ENCODE peak calls at places on chromosome 18, in eight cellular contexts. One of them, this sample, is unnamed.

GRCh38 chr18:3790702-3791101 is 340.7 kb downstream of the TGIF1 start:
- DNase-seq in Karpas-422: no peak
- DNase-seq in IMR-90: no peak
- DNase-seq in thoracic aorta: no peak
- DNase-seq in CD8-positive, alpha-beta memory T cell: no peak
- DNase-seq in EH: peak; percentile 54
- DNase-seq in SK-N-DZ: peak; percentile 98
- DNase-seq in activated CD4-positive, alpha-beta memory T cell treated with anti-CD3 and anti-CD28 coated beads for 36 hours: no peak
- DNase-seq in this sample: no peak

GRCh38 chr18:74803769-74804168 is 206.1 kb downstream of the ZNF407 start:
- DNase-seq in IMR-90: no peak
- DNase-seq in SK-N-DZ: peak; percentile 21
- DNase-seq in EH: no peak
- DNase-seq in thoracic aorta: no peak
- DNase-seq in Karpas-422: no peak
- DNase-seq in CD8-positive, alpha-beta memory T cell: no peak
- DNase-seq in activated CD4-positive, alpha-beta memory T cell treated with anti-CD3 and anti-CD28 coated beads for 36 hours: no peak
- DNase-seq in this sample: no peak

GRCh38 chr18:47247036-47247832 is 4.2 kb downstream of the SKOR2 start:
- DNase-seq in CD8-positive, alpha-beta memory T cell: no peak
- DNase-seq in thoracic aorta: no peak
- DNase-seq in activated CD4-positive, alpha-beta memory T cell treated with anti-CD3 and anti-CD28 coated beads for 36 hours: no peak
- DNase-seq in IMR-90: no peak
- DNase-seq in SK-N-DZ: no peak
- DNase-seq in EH: no peak
- DNase-seq in Karpas-422: no peak
- DNase-seq in this sample: no peak

GRCh38 chr18:55078289-55078916 is 119.1 kb upstream of the CCDC68 start:
- DNase-seq in CD8-positive, alpha-beta memory T cell: no peak
- DNase-seq in IMR-90: no peak
- DNase-seq in SK-N-DZ: no peak
- DNase-seq in activated CD4-positive, alpha-beta memory T cell treated with anti-CD3 and anti-CD28 coated beads for 36 hours: no peak
- DNase-seq in EH: peak; percentile 27
- DNase-seq in Karpas-422: no peak
- DNase-seq in thoracic aorta: no peak
- DNase-seq in this sample: no peak

GRCh38 chr18:62334110-62334509 is 9.0 kb downstream of the TNFRSF11A start:
- DNase-seq in CD8-positive, alpha-beta memory T cell: no peak
- DNase-seq in activated CD4-positive, alpha-beta memory T cell treated with anti-CD3 and anti-CD28 coated beads for 36 hours: no peak
- DNase-seq in thoracic aorta: no peak
- DNase-seq in SK-N-DZ: no peak
- DNase-seq in IMR-90: peak; percentile 14
- DNase-seq in Karpas-422: no peak
- DNase-seq in EH: peak; percentile 41
- DNase-seq in this sample: no peak

GRCh38 chr18:9516437-9517064 is 41.2 kb downstream of the RALBP1 start:
- DNase-seq in activated CD4-positive, alpha-beta memory T cell treated with anti-CD3 and anti-CD28 coated beads for 36 hours: no peak
- DNase-seq in CD8-positive, alpha-beta memory T cell: no peak
- DNase-seq in IMR-90: peak; percentile 46
- DNase-seq in EH: peak; percentile 59
- DNase-seq in SK-N-DZ: peak; percentile 38
- DNase-seq in Karpas-422: peak; percentile 83
- DNase-seq in thoracic aorta: no peak
- DNase-seq in this sample: no peak

GRCh38 chr18:805755-806110 is 6.3 kb downstream of the YES1 start:
- DNase-seq in Karpas-422: no peak
- DNase-seq in IMR-90: no peak
- DNase-seq in EH: no peak
- DNase-seq in SK-N-DZ: no peak
- DNase-seq in thoracic aorta: no peak
- DNase-seq in CD8-positive, alpha-beta memory T cell: no peak
- DNase-seq in activated CD4-positive, alpha-beta memory T cell treated with anti-CD3 and anti-CD28 coated beads for 36 hours: no peak
- DNase-seq in this sample: no peak

GRCh38 chr18:12741351-12741750 is 38.5 kb downstream of the PSMG2 start:
- DNase-seq in IMR-90: peak; percentile 49
- DNase-seq in thoracic aorta: no peak
- DNase-seq in Karpas-422: no peak
- DNase-seq in SK-N-DZ: no peak
- DNase-seq in CD8-positive, alpha-beta memory T cell: no peak
- DNase-seq in activated CD4-positive, alpha-beta memory T cell treated with anti-CD3 and anti-CD28 coated beads for 36 hours: peak; percentile 18
- DNase-seq in EH: peak; percentile 87
- DNase-seq in this sample: no peak

GRCh38 chr18:44507729-44508325 is 172.9 kb upstream of the SETBP1 start:
- DNase-seq in Karpas-422: no peak
- DNase-seq in EH: no peak
- DNase-seq in SK-N-DZ: no peak
- DNase-seq in IMR-90: no peak
- DNase-seq in CD8-positive, alpha-beta memory T cell: no peak
- DNase-seq in activated CD4-positive, alpha-beta memory T cell treated with anti-CD3 and anti-CD28 coated beads for 36 hours: no peak
- DNase-seq in thoracic aorta: no peak
- DNase-seq in this sample: no peak

GRCh38 chr18:66495844-66496243 is 108.0 kb downstream of the CDH19 start:
- DNase-seq in EH: no peak
- DNase-seq in Karpas-422: peak; percentile 82
- DNase-seq in SK-N-DZ: peak; percentile 68
- DNase-seq in activated CD4-positive, alpha-beta memory T cell treated with anti-CD3 and anti-CD28 coated beads for 36 hours: peak; percentile 13
- DNase-seq in CD8-positive, alpha-beta memory T cell: no peak
- DNase-seq in thoracic aorta: no peak
- DNase-seq in IMR-90: no peak
- DNase-seq in this sample: no peak

GRCh38 chr18:56910967-56911366 is 235.9 kb upstream of the BOD1L2 start:
- DNase-seq in SK-N-DZ: no peak
- DNase-seq in CD8-positive, alpha-beta memory T cell: no peak
- DNase-seq in IMR-90: no peak
- DNase-seq in thoracic aorta: no peak
- DNase-seq in EH: no peak
- DNase-seq in activated CD4-positive, alpha-beta memory T cell treated with anti-CD3 and anti-CD28 coated beads for 36 hours: no peak
- DNase-seq in Karpas-422: no peak
- DNase-seq in this sample: no peak

GRCh38 chr18:59238385-59238784 is 18.4 kb downstream of the GRP start:
- DNase-seq in SK-N-DZ: no peak
- DNase-seq in IMR-90: no peak
- DNase-seq in thoracic aorta: no peak
- DNase-seq in Karpas-422: no peak
- DNase-seq in CD8-positive, alpha-beta memory T cell: no peak
- DNase-seq in EH: peak; percentile 75
- DNase-seq in activated CD4-positive, alpha-beta memory T cell treated with anti-CD3 and anti-CD28 coated beads for 36 hours: no peak
- DNase-seq in this sample: no peak

GRCh38 chr18:23650963-23651927 is 11.5 kb downstream of the ANKRD29 start:
- DNase-seq in CD8-positive, alpha-beta memory T cell: no peak
- DNase-seq in Karpas-422: no peak
- DNase-seq in EH: peak; percentile 84
- DNase-seq in SK-N-DZ: no peak
- DNase-seq in thoracic aorta: no peak
- DNase-seq in IMR-90: peak; percentile 77
- DNase-seq in activated CD4-positive, alpha-beta memory T cell treated with anti-CD3 and anti-CD28 coated beads for 36 hours: no peak
- DNase-seq in this sample: no peak

GRCh38 chr18:5729983-5730699 is 165.2 kb downstream of the TMEM200C start:
- DNase-seq in thoracic aorta: no peak
- DNase-seq in IMR-90: no peak
- DNase-seq in Karpas-422: no peak
- DNase-seq in SK-N-DZ: no peak
- DNase-seq in activated CD4-positive, alpha-beta memory T cell treated with anti-CD3 and anti-CD28 coated beads for 36 hours: no peak
- DNase-seq in CD8-positive, alpha-beta memory T cell: no peak
- DNase-seq in EH: no peak
- DNase-seq in this sample: no peak

GRCh38 chr18:9814431-9814830 is 71.3 kb upstream of the TXNDC2 start:
- DNase-seq in IMR-90: peak; percentile 95
- DNase-seq in activated CD4-positive, alpha-beta memory T cell treated with anti-CD3 and anti-CD28 coated beads for 36 hours: no peak
- DNase-seq in SK-N-DZ: no peak
- DNase-seq in EH: peak; percentile 95
- DNase-seq in CD8-positive, alpha-beta memory T cell: no peak
- DNase-seq in Karpas-422: no peak
- DNase-seq in thoracic aorta: no peak
- DNase-seq in this sample: no peak

This sample was measured in activated effector memory CD4-positive, alpha-beta T cell treated with anti-CD3 and anti-CD28 coated beads, Interleukin-2, amount 50 U/mL, for 16 hours.